ENCODE peak calls at places on chromosomes 6 and 20, in six cellular contexts. One of them, this sample, is unnamed.

GRCh38 chr6:63708631-63709030 is 73.0 kb downstream of the PHF3 start:
- DNase-seq in EH: no peak
- DNase-seq in stimulated activated naive B cell treated with anti-CD40 and anti-IgM and Interleukin-4, amounts not matched to agents 10 μg/mL and 1 μg/mL and 100 μg/mL, for 72 hours: no peak
- DNase-seq in AG20443: no peak
- DNase-seq in GM03348: no peak
- DNase-seq in glutamatergic neuron: no peak
- DNase-seq in this sample: no peak

GRCh38 chr6:154410619-154411044 is 54.0 kb upstream of the IPCEF1 start:
- DNase-seq in EH: peak; percentile 99
- DNase-seq in stimulated activated naive B cell treated with anti-CD40 and anti-IgM and Interleukin-4, amounts not matched to agents 10 μg/mL and 1 μg/mL and 100 μg/mL, for 72 hours: no peak
- DNase-seq in AG20443: peak; percentile 88
- DNase-seq in GM03348: peak; percentile 88
- DNase-seq in glutamatergic neuron: no peak
- DNase-seq in this sample: peak; percentile 96

GRCh38 chr20:33392016-33392415 is 9.3 kb downstream of the CDK5RAP1 start:
- DNase-seq in EH: peak; percentile 87
- DNase-seq in stimulated activated naive B cell treated with anti-CD40 and anti-IgM and Interleukin-4, amounts not matched to agents 10 μg/mL and 1 μg/mL and 100 μg/mL, for 72 hours: no peak
- DNase-seq in AG20443: peak; percentile 88
- DNase-seq in GM03348: peak; percentile 93
- DNase-seq in glutamatergic neuron: peak; percentile 53
- DNase-seq in this sample: peak; percentile 52

GRCh38 chr20:46076806-46077205 is 13.0 kb downstream of the NCOA5 start:
- DNase-seq in EH: no peak
- DNase-seq in stimulated activated naive B cell treated with anti-CD40 and anti-IgM and Interleukin-4, amounts not matched to agents 10 μg/mL and 1 μg/mL and 100 μg/mL, for 72 hours: no peak
- DNase-seq in AG20443: no peak
- DNase-seq in GM03348: no peak
- DNase-seq in glutamatergic neuron: no peak
- DNase-seq in this sample: no peak

GRCh38 chr6:151098166-151098565 is 141.6 kb upstream of the AKAP12 start:
- DNase-seq in EH: no peak
- DNase-seq in stimulated activated naive B cell treated with anti-CD40 and anti-IgM and Interleukin-4, amounts not matched to agents 10 μg/mL and 1 μg/mL and 100 μg/mL, for 72 hours: no peak
- DNase-seq in AG20443: no peak
- DNase-seq in GM03348: no peak
- DNase-seq in glutamatergic neuron: no peak
- DNase-seq in this sample: peak; percentile 26

GRCh38 chr20:23625236-23625964 is 12.4 kb downstream of the CST3 start:
- DNase-seq in EH: no peak
- DNase-seq in stimulated activated naive B cell treated with anti-CD40 and anti-IgM and Interleukin-4, amounts not matched to agents 10 μg/mL and 1 μg/mL and 100 μg/mL, for 72 hours: no peak
- DNase-seq in AG20443: no peak
- DNase-seq in GM03348: no peak
- DNase-seq in glutamatergic neuron: no peak
- DNase-seq in this sample: no peak

GRCh38 chr6:29845405-29846006 is 17.9 kb downstream of the HLA-G start:
- DNase-seq in EH: no peak
- DNase-seq in stimulated activated naive B cell treated with anti-CD40 and anti-IgM and Interleukin-4, amounts not matched to agents 10 μg/mL and 1 μg/mL and 100 μg/mL, for 72 hours: peak; percentile 17
- DNase-seq in AG20443: no peak
- DNase-seq in GM03348: no peak
- DNase-seq in glutamatergic neuron: no peak
- DNase-seq in this sample: no peak

GRCh38 chr6:168418151-168418551 is 22.8 kb upstream of the SMOC2 start:
- DNase-seq in EH: no peak
- DNase-seq in stimulated activated naive B cell treated with anti-CD40 and anti-IgM and Interleukin-4, amounts not matched to agents 10 μg/mL and 1 μg/mL and 100 μg/mL, for 72 hours: no peak
- DNase-seq in AG20443: no peak
- DNase-seq in GM03348: no peak
- DNase-seq in glutamatergic neuron: no peak
- DNase-seq in this sample: no peak

GRCh38 chr20:59018817-59019216 is 412 bp upstream of the TUBB1 start:
- DNase-seq in EH: no peak
- DNase-seq in stimulated activated naive B cell treated with anti-CD40 and anti-IgM and Interleukin-4, amounts not matched to agents 10 μg/mL and 1 μg/mL and 100 μg/mL, for 72 hours: no peak
- DNase-seq in AG20443: no peak
- DNase-seq in GM03348: no peak
- DNase-seq in glutamatergic neuron: peak; percentile 6
- DNase-seq in this sample: no peak

GRCh38 chr20:20295621-20296498 is 72.0 kb upstream of the INSM1 start:
- DNase-seq in EH: no peak
- DNase-seq in stimulated activated naive B cell treated with anti-CD40 and anti-IgM and Interleukin-4, amounts not matched to agents 10 μg/mL and 1 μg/mL and 100 μg/mL, for 72 hours: no peak
- DNase-seq in AG20443: no peak
- DNase-seq in GM03348: no peak
- DNase-seq in glutamatergic neuron: no peak
- DNase-seq in this sample: no peak

GRCh38 chr20:46077642-46078305 is 12.0 kb downstream of the NCOA5 start:
- DNase-seq in EH: no peak
- DNase-seq in stimulated activated naive B cell treated with anti-CD40 and anti-IgM and Interleukin-4, amounts not matched to agents 10 μg/mL and 1 μg/mL and 100 μg/mL, for 72 hours: no peak
- DNase-seq in AG20443: no peak
- DNase-seq in GM03348: no peak
- DNase-seq in glutamatergic neuron: no peak
- DNase-seq in this sample: no peak

GRCh38 chr20:36824142-36824940 is 50.8 kb upstream of the DSN1 start:
- DNase-seq in EH: no peak
- DNase-seq in stimulated activated naive B cell treated with anti-CD40 and anti-IgM and Interleukin-4, amounts not matched to agents 10 μg/mL and 1 μg/mL and 100 μg/mL, for 72 hours: no peak
- DNase-seq in AG20443: no peak
- DNase-seq in GM03348: no peak
- DNase-seq in glutamatergic neuron: no peak
- DNase-seq in this sample: peak; percentile 25

GRCh38 chr6:27768556-27768955 is 143.6 kb downstream of the OR2B2 start:
- DNase-seq in EH: no peak
- DNase-seq in stimulated activated naive B cell treated with anti-CD40 and anti-IgM and Interleukin-4, amounts not matched to agents 10 μg/mL and 1 μg/mL and 100 μg/mL, for 72 hours: no peak
- DNase-seq in AG20443: no peak
- DNase-seq in GM03348: no peak
- DNase-seq in glutamatergic neuron: no peak
- DNase-seq in this sample: no peak

This sample was measured in cardiac fibroblast.